ENCODE peak calls at places on chromosomes 4 and X, in nine cellular contexts. X, B, F, Z, S, K, I, L and A are unnamed samples.

GRCh38 chr4:105329081-105329480 is 144.8 kb downstream of the PPA2 start:
- DNase-seq in K (no peak), F (no peak), S (no peak), Z (no peak), X (no peak), L (no peak), B (no peak), I (no peak), A (no peak)

GRCh38 chr4:66331761-66332160 is 661.5 kb upstream of the EPHA5 start:
- DNase-seq in X (no peak), I (no peak), F (no peak), B (no peak), S (no peak), K (no peak), Z (no peak), L (no peak), A (no peak)

GRCh38 chr4:36006226-36006625 is 238.1 kb downstream of the ARAP2 start:
- DNase-seq in K (no peak), B (no peak), S (no peak), F (no peak), I (no peak), L (no peak), X (no peak), Z (no peak), A (no peak)

GRCh38 chr4:89196745-89197144 is 85.4 kb downstream of the TIGD2 start:
- DNase-seq in F (no peak), I (peak; percentile 79), B (peak; percentile 5), S (no peak), L (no peak), X (no peak), K (no peak), Z (no peak), A (no peak)

GRCh38 chr4:176791591-176792347 is 953 bp downstream of the VEGFC start:
- DNase-seq in K (no peak), I (peak; percentile 53), F (no peak), B (peak; percentile 55), Z (no peak), L (peak; percentile 43), X (no peak), S (no peak), A (no peak)

GRCh38 chr4:10226756-10227155 is 110.2 kb upstream of the WDR1 start:
- DNase-seq in F (no peak), B (peak; percentile 86), Z (no peak), L (no peak), I (no peak), S (no peak), X (no peak), K (no peak), A (no peak)

GRCh38 chr4:170736710-170737109 is 647.0 kb upstream of the AADAT start:
- DNase-seq in I (no peak), S (no peak), B (no peak), K (no peak), X (no peak), L (no peak), Z (no peak), F (no peak), A (no peak)

GRCh38 chr4:184424993-184425758 is 49.2 kb downstream of the IRF2 start:
- DNase-seq in K (no peak), F (no peak), S (no peak), Z (no peak), X (no peak), I (peak; percentile 45), B (no peak), L (no peak), A (no peak)

GRCh38 chr4:155738548-155738947 is 20.3 kb upstream of the GUCY1B1 start:
- DNase-seq in F (no peak), Z (no peak), I (no peak), B (peak; percentile 83), S (no peak), L (no peak), X (no peak), K (no peak), A (no peak)

GRCh38 chr4:6184169-6184568 is 16.2 kb downstream of the JAKMIP1 start:
- DNase-seq in L (no peak), K (no peak), B (no peak), S (no peak), F (no peak), Z (no peak), X (no peak), I (no peak), A (no peak)

GRCh38 chrX:118519411-118520205 is 24.0 kb downstream of the DOCK11 start:
- DNase-seq in S (no peak), K (no peak), L (no peak), F (no peak), Z (no peak), B (peak; percentile 60), X (no peak), I (no peak), A (no peak)

GRCh38 chr4:60934896-60935295 is 265.2 kb upstream of the ADGRL3 start:
- DNase-seq in S (no peak), F (no peak), B (no peak), X (no peak), Z (no peak), K (no peak), I (no peak), L (no peak), A (no peak)